ENCODE peak calls at places on chromosomes 13 and 19, in six cellular contexts. One of them, this sample, is unnamed.

GRCh38 chr13:58680115-58680514 is 1048.6 kb downstream of the PCDH17 start:
- DNase-seq in aorta: no peak
- DNase-seq in heart left ventricle: no peak
- DNase-seq in stomach: no peak
- DNase-seq in endodermal cell: peak; percentile 61
- DNase-seq in psoas muscle: no peak
- DNase-seq in this sample: no peak

GRCh38 chr13:114008964-114009589 is 35.2 kb upstream of the C13orf46 start:
- DNase-seq in aorta: peak; percentile 51
- DNase-seq in heart left ventricle: peak; percentile 14
- DNase-seq in stomach: no peak
- DNase-seq in endodermal cell: no peak
- DNase-seq in psoas muscle: peak; percentile 28
- DNase-seq in this sample: no peak

GRCh38 chr13:113742000-113742441 is 17.0 kb upstream of the TMEM255B start:
- DNase-seq in aorta: peak; percentile 76
- DNase-seq in heart left ventricle: peak; percentile 55
- DNase-seq in stomach: peak; percentile 40
- DNase-seq in endodermal cell: peak; percentile 80
- DNase-seq in psoas muscle: no peak
- DNase-seq in this sample: peak; percentile 13

GRCh38 chr13:104773775-104774174 is 1707.6 kb upstream of the SLC10A2 start:
- DNase-seq in aorta: no peak
- DNase-seq in heart left ventricle: no peak
- DNase-seq in stomach: no peak
- DNase-seq in endodermal cell: no peak
- DNase-seq in psoas muscle: no peak
- DNase-seq in this sample: no peak

GRCh38 chr19:3365447-3366103 is 808 bp upstream of the NFIC start:
- DNase-seq in aorta: peak; percentile 89
- DNase-seq in heart left ventricle: peak; percentile 82
- DNase-seq in stomach: peak; percentile 67
- DNase-seq in endodermal cell: no peak
- DNase-seq in psoas muscle: peak; percentile 86
- DNase-seq in this sample: peak; percentile 63

GRCh38 chr13:33260168-33261098 is 25.1 kb downstream of the STARD13 start:
- DNase-seq in aorta: no peak
- DNase-seq in heart left ventricle: peak; percentile 43
- DNase-seq in stomach: no peak
- DNase-seq in endodermal cell: no peak
- DNase-seq in psoas muscle: no peak
- DNase-seq in this sample: no peak

GRCh38 chr19:48568345-48568886 is 16.4 kb downstream of the SULT2B1 start:
- DNase-seq in aorta: peak; percentile 95
- DNase-seq in heart left ventricle: peak; percentile 93
- DNase-seq in stomach: peak; percentile 87
- DNase-seq in endodermal cell: peak; percentile 90
- DNase-seq in psoas muscle: peak; percentile 95
- DNase-seq in this sample: peak; percentile 100

GRCh38 chr19:39211731-39212376 is 7.8 kb upstream of the SYCN start:
- DNase-seq in aorta: no peak
- DNase-seq in heart left ventricle: no peak
- DNase-seq in stomach: no peak
- DNase-seq in endodermal cell: no peak
- DNase-seq in psoas muscle: no peak
- DNase-seq in this sample: peak; percentile 69

GRCh38 chr19:33750587-33751385 is 45.9 kb upstream of the KCTD15 start:
- DNase-seq in aorta: peak; percentile 38
- DNase-seq in heart left ventricle: no peak
- DNase-seq in stomach: no peak
- DNase-seq in endodermal cell: no peak
- DNase-seq in psoas muscle: no peak
- DNase-seq in this sample: no peak

GRCh38 chr19:28882818-28883217 is 330.1 kb downstream of the UQCRFS1 start:
- DNase-seq in aorta: no peak
- DNase-seq in heart left ventricle: no peak
- DNase-seq in stomach: no peak
- DNase-seq in endodermal cell: peak; percentile 51
- DNase-seq in psoas muscle: no peak
- DNase-seq in this sample: no peak

GRCh38 chr13:79448413-79448812 is 32.5 kb upstream of the NDFIP2 start:
- DNase-seq in aorta: no peak
- DNase-seq in heart left ventricle: no peak
- DNase-seq in stomach: no peak
- DNase-seq in endodermal cell: no peak
- DNase-seq in psoas muscle: no peak
- DNase-seq in this sample: no peak
- H3K4me3 ChIP-seq in aorta: no peak overlapping the region
- H3K4me3 ChIP-seq in heart left ventricle: no peak overlapping the region
- H3K4me3 ChIP-seq in stomach: no peak overlapping the region
- H3K4me3 ChIP-seq in endodermal cell: no peak overlapping the region
- H3K4me3 ChIP-seq in psoas muscle: no peak overlapping the region
- H3K4me3 ChIP-seq in this sample: no peak overlapping the region

GRCh38 chr13:110323172-110323851 is 16.2 kb downstream of the COL4A2 start:
- DNase-seq in aorta: peak; percentile 74
- DNase-seq in heart left ventricle: no peak
- DNase-seq in stomach: no peak
- DNase-seq in endodermal cell: peak; percentile 71
- DNase-seq in psoas muscle: no peak
- DNase-seq in this sample: peak; percentile 62

GRCh38 chr13:110323986-110324749 is 17.1 kb downstream of the COL4A2 start:
- DNase-seq in aorta: no peak
- DNase-seq in heart left ventricle: no peak
- DNase-seq in stomach: no peak
- DNase-seq in endodermal cell: no peak
- DNase-seq in psoas muscle: no peak
- DNase-seq in this sample: peak; percentile 40

GRCh38 chr13:110322828-110323171 is 15.7 kb downstream of the COL4A2 start:
- DNase-seq in aorta: no peak
- DNase-seq in heart left ventricle: no peak
- DNase-seq in stomach: no peak
- DNase-seq in endodermal cell: no peak
- DNase-seq in psoas muscle: no peak
- DNase-seq in this sample: no peak

GRCh38 chr13:110320645-110321044 is 13.6 kb downstream of the COL4A2 start:
- DNase-seq in aorta: no peak
- DNase-seq in heart left ventricle: no peak
- DNase-seq in stomach: no peak
- DNase-seq in endodermal cell: no peak
- DNase-seq in psoas muscle: no peak
- DNase-seq in this sample: no peak

GRCh38 chr13:110322126-110322827 is 15.2 kb downstream of the COL4A2 start:
- DNase-seq in aorta: peak; percentile 81
- DNase-seq in heart left ventricle: no peak
- DNase-seq in stomach: no peak
- DNase-seq in endodermal cell: no peak
- DNase-seq in psoas muscle: no peak
- DNase-seq in this sample: no peak
- H3K36me3 ChIP-seq in aorta: no peaks in the 10 kb centered on the region
- H3K36me3 ChIP-seq in heart left ventricle: no peaks in the 10 kb centered on the region
- H3K36me3 ChIP-seq in stomach: no peaks in the 10 kb centered on the region
- H3K36me3 ChIP-seq in endodermal cell: peaks cover 59% of the 10 kb centered on the region
- H3K36me3 ChIP-seq in psoas muscle: no peaks in the 10 kb centered on the region
- H3K36me3 ChIP-seq in this sample: no peaks in the 10 kb centered on the region

GRCh38 chr13:35471466-35472307 is 4.8 kb downstream of the MAB21L1 start:
- DNase-seq in aorta: no peak
- DNase-seq in heart left ventricle: no peak
- DNase-seq in stomach: no peak
- DNase-seq in endodermal cell: peak; percentile 60
- DNase-seq in psoas muscle: peak; percentile 48
- DNase-seq in this sample: no peak
- H3K27me3 ChIP-seq in aorta: no peaks in the 10 kb centered on the region
- H3K27me3 ChIP-seq in heart left ventricle: no peaks in the 10 kb centered on the region
- H3K27me3 ChIP-seq in stomach: peaks cover 42% of the 10 kb centered on the region
- H3K27me3 ChIP-seq in endodermal cell: peaks cover 80% of the 10 kb centered on the region
- H3K27me3 ChIP-seq in psoas muscle: no peaks in the 10 kb centered on the region
- H3K27me3 ChIP-seq in this sample: peaks cover 19% of the 10 kb centered on the region

GRCh38 chr13:81089758-81090157 is 748.8 kb upstream of the SPRY2 start:
- DNase-seq in aorta: no peak
- DNase-seq in heart left ventricle: no peak
- DNase-seq in stomach: no peak
- DNase-seq in endodermal cell: no peak
- DNase-seq in psoas muscle: no peak
- DNase-seq in this sample: no peak
- H3K4me3 ChIP-seq in aorta: no peak overlapping the region
- H3K4me3 ChIP-seq in heart left ventricle: no peak overlapping the region
- H3K4me3 ChIP-seq in stomach: no peak overlapping the region
- H3K4me3 ChIP-seq in endodermal cell: no peak overlapping the region
- H3K4me3 ChIP-seq in psoas muscle: no peak overlapping the region
- H3K4me3 ChIP-seq in this sample: no peak overlapping the region

DNA sequence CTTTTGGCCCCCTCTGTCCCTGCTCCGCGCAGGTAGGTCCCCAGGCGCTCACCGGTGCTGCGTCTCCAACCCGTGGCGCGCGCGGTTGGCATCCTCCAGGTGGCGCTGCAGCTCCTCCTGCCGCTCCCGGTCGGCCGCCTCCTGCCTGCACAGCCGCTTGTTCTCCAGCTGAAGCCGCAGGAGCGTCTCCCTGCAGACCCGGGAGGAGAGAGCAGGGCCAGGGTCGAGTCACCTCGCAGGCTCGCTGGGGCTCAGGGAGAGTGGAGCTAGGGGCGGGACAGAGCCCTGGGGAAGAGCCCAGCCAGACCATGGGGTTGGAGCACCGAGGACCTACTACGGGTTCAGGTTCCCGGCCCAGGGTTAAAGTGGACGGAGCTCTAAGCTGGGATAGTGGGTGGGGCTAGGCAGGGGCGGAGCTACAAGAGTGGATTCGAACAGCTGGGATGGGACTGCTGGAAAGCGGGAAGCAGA is 9.3 kb downstream of the HOOK2 start:
- DNase-seq in aorta: peak; percentile 92
- DNase-seq in heart left ventricle: peak; percentile 93
- DNase-seq in stomach: peak; percentile 93
- DNase-seq in endodermal cell: peak; percentile 95
- DNase-seq in psoas muscle: peak; percentile 89
- DNase-seq in this sample: peak; percentile 71
- H3K36me3 ChIP-seq in aorta: peaks cover 2% of the 10 kb centered on the region
- H3K36me3 ChIP-seq in heart left ventricle: no peaks in the 10 kb centered on the region
- H3K36me3 ChIP-seq in stomach: peaks cover 55% of the 10 kb centered on the region
- H3K36me3 ChIP-seq in endodermal cell: peaks cover 10% of the 10 kb centered on the region
- H3K36me3 ChIP-seq in psoas muscle: no peaks in the 10 kb centered on the region
- H3K36me3 ChIP-seq in this sample: peaks cover 40% of the 10 kb centered on the region

DNA sequence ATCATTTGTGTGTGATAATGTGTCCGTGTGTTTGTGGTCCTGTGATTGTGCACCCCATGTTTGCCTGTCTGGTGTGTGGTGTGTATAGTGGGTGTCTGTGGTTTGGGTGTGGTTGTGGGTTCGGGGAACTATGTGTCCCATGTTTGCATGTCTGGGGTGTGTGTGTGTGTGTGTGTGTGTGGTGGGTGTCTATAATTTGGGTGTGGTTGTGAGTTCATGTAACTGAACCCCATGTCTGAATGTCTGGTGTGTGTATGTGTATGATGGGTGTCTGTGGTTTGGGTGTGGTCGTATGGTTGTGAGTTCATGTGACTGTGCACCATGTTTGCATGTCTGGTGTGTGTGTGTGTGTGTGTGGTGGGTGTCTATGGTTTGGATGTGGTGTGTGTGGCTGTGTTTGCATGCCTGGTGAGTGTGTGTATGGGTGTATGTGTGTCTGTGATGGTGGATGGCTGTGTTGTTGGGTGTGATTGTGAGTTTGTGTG is 11.1 kb upstream of the NFIX start:
- DNase-seq in aorta: no peak
- DNase-seq in heart left ventricle: no peak
- DNase-seq in stomach: no peak
- DNase-seq in endodermal cell: no peak
- DNase-seq in psoas muscle: no peak
- DNase-seq in this sample: no peak
- H3K27me3 ChIP-seq in aorta: no peaks in the 10 kb centered on the region
- H3K27me3 ChIP-seq in heart left ventricle: no peaks in the 10 kb centered on the region
- H3K27me3 ChIP-seq in stomach: no peaks in the 10 kb centered on the region
- H3K27me3 ChIP-seq in endodermal cell: peaks cover 68% of the 10 kb centered on the region
- H3K27me3 ChIP-seq in psoas muscle: no peaks in the 10 kb centered on the region
- H3K27me3 ChIP-seq in this sample: no peaks in the 10 kb centered on the region

GRCh38 chr19:4557186-4557970 is 2.1 kb downstream of the SEMA6B start:
- DNase-seq in aorta: no peak
- DNase-seq in heart left ventricle: no peak
- DNase-seq in stomach: no peak
- DNase-seq in endodermal cell: peak; percentile 84
- DNase-seq in psoas muscle: no peak
- DNase-seq in this sample: no peak
- H3K4me3 ChIP-seq in aorta: no peak overlapping the region
- H3K4me3 ChIP-seq in heart left ventricle: peak overlapping the region; percentile 62
- H3K4me3 ChIP-seq in stomach: no peak overlapping the region
- H3K4me3 ChIP-seq in endodermal cell: no peak overlapping the region
- H3K4me3 ChIP-seq in psoas muscle: peak overlapping the region; percentile 62
- H3K4me3 ChIP-seq in this sample: no peak overlapping the region

GRCh38 chr13:18921063-18921462 is 260.6 kb downstream of the TUBA3C start:
- DNase-seq in aorta: no peak
- DNase-seq in heart left ventricle: no peak
- DNase-seq in stomach: no peak
- DNase-seq in endodermal cell: no peak
- DNase-seq in psoas muscle: no peak
- DNase-seq in this sample: no peak
- H3K36me3 ChIP-seq in aorta: no peaks in the 10 kb centered on the region
- H3K36me3 ChIP-seq in heart left ventricle: no peaks in the 10 kb centered on the region
- H3K36me3 ChIP-seq in stomach: no peaks in the 10 kb centered on the region
- H3K36me3 ChIP-seq in endodermal cell: no peaks in the 10 kb centered on the region
- H3K36me3 ChIP-seq in psoas muscle: no peaks in the 10 kb centered on the region
- H3K36me3 ChIP-seq in this sample: no peaks in the 10 kb centered on the region

GRCh38 chr13:112110479-112110878 is 43.5 kb downstream of the SOX1 start:
- DNase-seq in aorta: no peak
- DNase-seq in heart left ventricle: no peak
- DNase-seq in stomach: no peak
- DNase-seq in endodermal cell: no peak
- DNase-seq in psoas muscle: no peak
- DNase-seq in this sample: no peak
- H3K27me3 ChIP-seq in aorta: no peaks in the 10 kb centered on the region
- H3K27me3 ChIP-seq in heart left ventricle: peaks cover 18% of the 10 kb centered on the region
- H3K27me3 ChIP-seq in stomach: peaks cover 35% of the 10 kb centered on the region
- H3K27me3 ChIP-seq in endodermal cell: peaks cover 85% of the 10 kb centered on the region
- H3K27me3 ChIP-seq in psoas muscle: peaks cover 43% of the 10 kb centered on the region
- H3K27me3 ChIP-seq in this sample: peaks cover 10% of the 10 kb centered on the region